ENCODE peak calls at places on chromosomes 16 and 17, in five cellular contexts. One of them, this sample, is unnamed.

GRCh38 chr16:67199011-67199807 is at the start of gene ELMO3:
- DNase-seq in HCT116: no peak
- DNase-seq in kidney glomerular epithelial cell: no peak
- DNase-seq in adipocyte: no peak
- DNase-seq in T1000: no peak
- DNase-seq in this sample: no peak

GRCh38 chr16:24993722-24994686 is 21.2 kb downstream of the ARHGAP17 start:
- DNase-seq in HCT116: peak; percentile 54
- DNase-seq in kidney glomerular epithelial cell: peak; percentile 89
- DNase-seq in adipocyte: peak; percentile 85
- DNase-seq in T1000: peak; percentile 46
- DNase-seq in this sample: peak; percentile 75

GRCh38 chr17:46108550-46109110 is 84.6 kb downstream of the KANSL1 start:
- DNase-seq in HCT116: no peak
- DNase-seq in kidney glomerular epithelial cell: no peak
- DNase-seq in adipocyte: no peak
- DNase-seq in T1000: no peak
- DNase-seq in this sample: no peak

GRCh38 chr17:44113382-44113781 is 10.1 kb downstream of the HDAC5 start:
- DNase-seq in HCT116: no peak
- DNase-seq in kidney glomerular epithelial cell: no peak
- DNase-seq in adipocyte: no peak
- DNase-seq in T1000: no peak
- DNase-seq in this sample: no peak

GRCh38 chr16:54545890-54546476 is 259.4 kb upstream of the IRX3 start:
- DNase-seq in HCT116: no peak
- DNase-seq in kidney glomerular epithelial cell: no peak
- DNase-seq in adipocyte: no peak
- DNase-seq in T1000: no peak
- DNase-seq in this sample: no peak

GRCh38 chr17:2954898-2955445 is 108.4 kb downstream of the OR1D5 start:
- DNase-seq in HCT116: peak; percentile 94
- DNase-seq in kidney glomerular epithelial cell: peak; percentile 99
- DNase-seq in adipocyte: peak; percentile 35
- DNase-seq in T1000: peak; percentile 78
- DNase-seq in this sample: peak; percentile 70

GRCh38 chr17:41992576-41992975 is 24.7 kb downstream of the DNAJC7 start:
- DNase-seq in HCT116: no peak
- DNase-seq in kidney glomerular epithelial cell: no peak
- DNase-seq in adipocyte: no peak
- DNase-seq in T1000: no peak
- DNase-seq in this sample: no peak

GRCh38 chr16:27222499-27223225 is 19.3 kb downstream of the KDM8 start:
- DNase-seq in HCT116: no peak
- DNase-seq in kidney glomerular epithelial cell: no peak
- DNase-seq in adipocyte: peak; percentile 9
- DNase-seq in T1000: peak; percentile 24
- DNase-seq in this sample: no peak

GRCh38 chr17:4584125-4584834 is at the start of gene SMTNL2:
- DNase-seq in HCT116: no peak
- DNase-seq in kidney glomerular epithelial cell: peak; percentile 39
- DNase-seq in adipocyte: peak; percentile 29
- DNase-seq in T1000: no peak
- DNase-seq in this sample: no peak

GRCh38 chr17:16322636-16323035 is 30.6 kb downstream of the CENPV start:
- DNase-seq in HCT116: no peak
- DNase-seq in kidney glomerular epithelial cell: no peak
- DNase-seq in adipocyte: peak; percentile 69
- DNase-seq in T1000: no peak
- DNase-seq in this sample: no peak

GRCh38 chr16:69012906-69013305 is 92.5 kb upstream of the HAS3 start:
- DNase-seq in HCT116: no peak
- DNase-seq in kidney glomerular epithelial cell: no peak
- DNase-seq in adipocyte: no peak
- DNase-seq in T1000: no peak
- DNase-seq in this sample: no peak

GRCh38 chr17:80133626-80133970 is 13.3 kb downstream of the EIF4A3 start:
- DNase-seq in HCT116: no peak
- DNase-seq in kidney glomerular epithelial cell: no peak
- DNase-seq in adipocyte: no peak
- DNase-seq in T1000: no peak
- DNase-seq in this sample: no peak

GRCh38 chr17:48374650-48375230 is 55.3 kb downstream of the SKAP1 start:
- DNase-seq in HCT116: peak; percentile 63
- DNase-seq in kidney glomerular epithelial cell: no peak
- DNase-seq in adipocyte: no peak
- DNase-seq in T1000: no peak
- DNase-seq in this sample: peak; percentile 66

GRCh38 chr16:31333686-31334649 is 21.0 kb upstream of the ITGAX start:
- DNase-seq in HCT116: peak; percentile 52
- DNase-seq in kidney glomerular epithelial cell: peak; percentile 1
- DNase-seq in adipocyte: no peak
- DNase-seq in T1000: no peak
- DNase-seq in this sample: peak; percentile 41

GRCh38 chr17:80605326-80606066 is 60.9 kb downstream of the RPTOR start:
- DNase-seq in HCT116: no peak
- DNase-seq in kidney glomerular epithelial cell: peak; percentile 23
- DNase-seq in adipocyte: peak; percentile 12
- DNase-seq in T1000: no peak
- DNase-seq in this sample: no peak

GRCh38 chr17:40351185-40352043 is 13.1 kb downstream of the GJD3 start:
- DNase-seq in HCT116: no peak
- DNase-seq in kidney glomerular epithelial cell: no peak
- DNase-seq in adipocyte: no peak
- DNase-seq in T1000: no peak
- DNase-seq in this sample: no peak

GRCh38 chr17:66904760-66905637 is 59.5 kb upstream of the CACNG4 start:
- DNase-seq in HCT116: no peak
- DNase-seq in kidney glomerular epithelial cell: peak; percentile 45
- DNase-seq in adipocyte: peak; percentile 52
- DNase-seq in T1000: peak; percentile 26
- DNase-seq in this sample: peak; percentile 60

GRCh38 chr16:50809561-50809960 is 67.7 kb downstream of the CYLD start:
- DNase-seq in HCT116: no peak
- DNase-seq in kidney glomerular epithelial cell: no peak
- DNase-seq in adipocyte: no peak
- DNase-seq in T1000: no peak
- DNase-seq in this sample: no peak

GRCh38 chr17:58452738-58453137 is 35.4 kb upstream of the RNF43 start:
- DNase-seq in HCT116: no peak
- DNase-seq in kidney glomerular epithelial cell: no peak
- DNase-seq in adipocyte: no peak
- DNase-seq in T1000: no peak
- DNase-seq in this sample: no peak

GRCh38 chr17:37813753-37814152 is 68.9 kb upstream of the HNF1B start:
- DNase-seq in HCT116: no peak
- DNase-seq in kidney glomerular epithelial cell: peak; percentile 99
- DNase-seq in adipocyte: peak; percentile 57
- DNase-seq in T1000: peak; percentile 16
- DNase-seq in this sample: no peak

GRCh38 chr16:57167537-57167936 is 18.3 kb downstream of the PSME3IP1 start:
- DNase-seq in HCT116: no peak
- DNase-seq in kidney glomerular epithelial cell: peak; percentile 56
- DNase-seq in adipocyte: no peak
- DNase-seq in T1000: no peak
- DNase-seq in this sample: no peak

GRCh38 chr17:76262732-76263344 is 2.3 kb upstream of the UBALD2 start:
- DNase-seq in HCT116: no peak
- DNase-seq in kidney glomerular epithelial cell: no peak
- DNase-seq in adipocyte: no peak
- DNase-seq in T1000: no peak
- DNase-seq in this sample: no peak

GRCh38 chr17:45052052-45052772 is 780 bp upstream of the DCAKD start:
- DNase-seq in HCT116: no peak
- DNase-seq in kidney glomerular epithelial cell: no peak
- DNase-seq in adipocyte: peak; percentile 57
- DNase-seq in T1000: no peak
- DNase-seq in this sample: no peak

This sample was measured in NCI-H460.